ENCODE peak calls at places on chromosome X, in five cellular contexts. One of them, this sample, is unnamed.

GRCh38 chrX:109856974-109857373 is 123.9 kb upstream of the ACSL4 start:
- DNase-seq in HepG2: peak
- DNase-seq in transverse colon: no peak
- DNase-seq in endothelial cell of umbilical vein: peak
- DNase-seq in HCT116: no peak
- DNase-seq in this sample: no peak

GRCh38 chrX:42484233-42484632 is 293.7 kb downstream of the PPP1R2C start:
- DNase-seq in HepG2: no peak
- DNase-seq in transverse colon: no peak
- DNase-seq in endothelial cell of umbilical vein: no peak
- DNase-seq in HCT116: no peak
- DNase-seq in this sample: no peak

GRCh38 chrX:118038614-118039365 is 77.8 kb downstream of the KLHL13 start:
- DNase-seq in HepG2: no peak
- DNase-seq in transverse colon: no peak
- DNase-seq in endothelial cell of umbilical vein: no peak
- DNase-seq in HCT116: no peak
- DNase-seq in this sample: no peak

GRCh38 chrX:81229208-81229607 is 27.3 kb downstream of the SH3BGRL start:
- DNase-seq in HepG2: no peak
- DNase-seq in transverse colon: no peak
- DNase-seq in endothelial cell of umbilical vein: no peak
- DNase-seq in HCT116: no peak
- DNase-seq in this sample: no peak

GRCh38 chrX:18291006-18291545 is 63.4 kb downstream of the SCML2 start:
- DNase-seq in HepG2: no peak
- DNase-seq in transverse colon: no peak
- DNase-seq in endothelial cell of umbilical vein: no peak
- DNase-seq in HCT116: no peak
- DNase-seq in this sample: no peak

GRCh38 chrX:36898301-36898700 is 109.9 kb upstream of the FAM47C start:
- DNase-seq in HepG2: peak
- DNase-seq in transverse colon: no peak
- DNase-seq in endothelial cell of umbilical vein: peak
- DNase-seq in HCT116: no peak
- DNase-seq in this sample: no peak

GRCh38 chrX:54807524-54808108 is at the start of gene MAGED2:
- DNase-seq in HepG2: no peak
- DNase-seq in transverse colon: peak
- DNase-seq in endothelial cell of umbilical vein: peak
- DNase-seq in HCT116: no peak
- DNase-seq in this sample: peak

GRCh38 chrX:13341491-13342101 is 21.7 kb upstream of the ATXN3L start:
- DNase-seq in HepG2: no peak
- DNase-seq in transverse colon: no peak
- DNase-seq in endothelial cell of umbilical vein: peak
- DNase-seq in HCT116: no peak
- DNase-seq in this sample: no peak

GRCh38 chrX:84144991-84145390 is 43.0 kb downstream of the RPS6KA6 start:
- DNase-seq in HepG2: no peak
- DNase-seq in transverse colon: no peak
- DNase-seq in endothelial cell of umbilical vein: no peak
- DNase-seq in HCT116: no peak
- DNase-seq in this sample: no peak

GRCh38 chrX:119790977-119791436 is 423 bp downstream of the RPL39 start:
- DNase-seq in HepG2: peak
- DNase-seq in transverse colon: peak
- DNase-seq in endothelial cell of umbilical vein: peak
- DNase-seq in HCT116: no peak
- DNase-seq in this sample: no peak

GRCh38 chrX:53974529-53974928 is 69.7 kb downstream of the PHF8 start:
- DNase-seq in HepG2: no peak
- DNase-seq in transverse colon: no peak
- DNase-seq in endothelial cell of umbilical vein: no peak
- DNase-seq in HCT116: no peak
- DNase-seq in this sample: no peak

GRCh38 chrX:77434949-77435348 is 12.2 kb upstream of the FGF16 start:
- DNase-seq in HepG2: no peak
- DNase-seq in transverse colon: no peak
- DNase-seq in endothelial cell of umbilical vein: no peak
- DNase-seq in HCT116: no peak
- DNase-seq in this sample: no peak

GRCh38 chrX:19194285-19195242 is 72.3 kb upstream of the ADGRG2 start:
- DNase-seq in HepG2: no peak
- DNase-seq in transverse colon: no peak
- DNase-seq in endothelial cell of umbilical vein: no peak
- DNase-seq in HCT116: no peak
- DNase-seq in this sample: no peak

GRCh38 chrX:130719399-130719798 is 183.6 kb downstream of the ENOX2 start:
- DNase-seq in HepG2: no peak
- DNase-seq in transverse colon: no peak
- DNase-seq in endothelial cell of umbilical vein: no peak
- DNase-seq in HCT116: no peak
- DNase-seq in this sample: no peak

GRCh38 chrX:143635915-143636314 is at the start of gene SLITRK4:
- DNase-seq in HepG2: no peak
- DNase-seq in transverse colon: no peak
- DNase-seq in endothelial cell of umbilical vein: no peak
- DNase-seq in HCT116: no peak
- DNase-seq in this sample: no peak

GRCh38 chrX:9131066-9131465 is 97.1 kb upstream of the FAM9B start:
- DNase-seq in HepG2: no peak
- DNase-seq in transverse colon: no peak
- DNase-seq in endothelial cell of umbilical vein: no peak
- DNase-seq in HCT116: no peak
- DNase-seq in this sample: no peak

GRCh38 chrX:17635231-17635630 is 102.1 kb upstream of the SCML1 start:
- DNase-seq in HepG2: no peak
- DNase-seq in transverse colon: peak
- DNase-seq in endothelial cell of umbilical vein: no peak
- DNase-seq in HCT116: no peak
- DNase-seq in this sample: no peak

GRCh38 chrX:12988797-12989196 is 13.9 kb downstream of the TMSB4X start:
- DNase-seq in HepG2: peak
- DNase-seq in transverse colon: no peak
- DNase-seq in endothelial cell of umbilical vein: peak
- DNase-seq in HCT116: peak
- DNase-seq in this sample: no peak

GRCh38 chrX:8988456-8988855 is 45.5 kb downstream of the FAM9B start:
- DNase-seq in HepG2: peak
- DNase-seq in transverse colon: no peak
- DNase-seq in endothelial cell of umbilical vein: no peak
- DNase-seq in HCT116: no peak
- DNase-seq in this sample: peak

GRCh38 chrX:64867217-64867616 is 109.0 kb downstream of the ZC4H2 start:
- DNase-seq in HepG2: no peak
- DNase-seq in transverse colon: no peak
- DNase-seq in endothelial cell of umbilical vein: no peak
- DNase-seq in HCT116: no peak
- DNase-seq in this sample: no peak

GRCh38 chrX:73401591-73402266 is 45.1 kb upstream of the CDX4 start:
- DNase-seq in HepG2: no peak
- DNase-seq in transverse colon: no peak
- DNase-seq in endothelial cell of umbilical vein: no peak
- DNase-seq in HCT116: no peak
- DNase-seq in this sample: no peak

GRCh38 chrX:150568320-150569154 is at the start of gene MTM1:
- DNase-seq in HepG2: peak
- DNase-seq in transverse colon: peak
- DNase-seq in endothelial cell of umbilical vein: peak
- DNase-seq in HCT116: peak
- DNase-seq in this sample: peak

GRCh38 chrX:11349661-11350337 is 56.6 kb downstream of the AMELX start:
- DNase-seq in HepG2: no peak
- DNase-seq in transverse colon: no peak
- DNase-seq in endothelial cell of umbilical vein: no peak
- DNase-seq in HCT116: no peak
- DNase-seq in this sample: no peak

GRCh38 chrX:56618250-56618649 is 54.8 kb downstream of the UBQLN2 start:
- DNase-seq in HepG2: no peak
- DNase-seq in transverse colon: no peak
- DNase-seq in endothelial cell of umbilical vein: no peak
- DNase-seq in HCT116: no peak
- DNase-seq in this sample: no peak

GRCh38 chrX:16882188-16882587 is 12.0 kb upstream of the RBBP7 start:
- DNase-seq in HepG2: no peak
- DNase-seq in transverse colon: peak
- DNase-seq in endothelial cell of umbilical vein: peak
- DNase-seq in HCT116: no peak
- DNase-seq in this sample: peak

GRCh38 chrX:53681661-53682060 is 4.9 kb downstream of the HUWE1 start:
- DNase-seq in HepG2: no peak
- DNase-seq in transverse colon: no peak
- DNase-seq in endothelial cell of umbilical vein: no peak
- DNase-seq in HCT116: no peak
- DNase-seq in this sample: no peak

GRCh38 chrX:43703211-43703791 is 47.2 kb downstream of the MAOA start:
- DNase-seq in HepG2: peak
- DNase-seq in transverse colon: no peak
- DNase-seq in endothelial cell of umbilical vein: peak
- DNase-seq in HCT116: no peak
- DNase-seq in this sample: no peak

GRCh38 chrX:56783996-56784620 is 55.1 kb downstream of the NBDY start:
- DNase-seq in HepG2: no peak
- DNase-seq in transverse colon: no peak
- DNase-seq in endothelial cell of umbilical vein: no peak
- DNase-seq in HCT116: no peak
- DNase-seq in this sample: peak

DNA sequence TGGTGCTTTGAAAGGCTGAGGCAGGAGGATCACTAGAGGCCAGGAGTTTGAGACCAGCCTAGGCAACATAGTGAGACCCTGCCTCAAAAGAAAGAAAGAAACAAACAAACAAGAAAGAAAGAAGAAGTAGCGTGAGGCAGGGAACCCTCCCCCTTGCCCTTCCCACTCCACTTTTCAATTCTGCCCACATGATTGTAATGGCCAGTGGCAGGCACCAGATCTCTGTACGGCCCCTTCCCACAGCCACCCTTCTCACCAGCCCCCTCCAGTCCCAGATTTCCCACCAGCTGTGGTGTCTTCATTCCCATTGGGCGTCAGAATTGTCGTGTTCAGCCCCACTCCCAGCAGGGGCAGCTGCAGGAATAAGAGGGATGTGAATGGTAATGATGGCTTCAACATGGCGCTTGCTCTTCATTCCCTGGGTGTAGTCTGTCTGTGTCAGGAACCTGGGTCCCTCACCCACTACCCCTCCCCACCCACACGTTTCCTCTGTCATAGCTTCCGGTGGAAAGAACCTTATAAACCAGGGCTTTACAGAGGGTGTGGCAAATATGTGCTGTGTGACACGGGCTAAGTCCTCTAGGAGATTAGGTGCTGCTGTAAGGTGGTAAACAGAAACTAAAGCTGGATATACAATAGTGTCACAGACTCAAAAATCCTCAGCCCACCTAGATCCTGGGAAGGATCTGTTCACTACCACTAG is at the start of gene IL2RG:
- DNase-seq in HepG2: no peak
- DNase-seq in transverse colon: peak
- DNase-seq in endothelial cell of umbilical vein: no peak
- DNase-seq in HCT116: no peak
- DNase-seq in this sample: peak
- TF ChIP-seq POLR2AphosphoS5 in HepG2: no peak
- TF ChIP-seq POLR2AphosphoS5 in transverse colon: peak
- TF ChIP-seq POLR2AphosphoS5 in endothelial cell of umbilical vein: no peak
- TF ChIP-seq POLR2AphosphoS5 in HCT116: no peak
- TF ChIP-seq POLR2AphosphoS5 in this sample: peak

DNA sequence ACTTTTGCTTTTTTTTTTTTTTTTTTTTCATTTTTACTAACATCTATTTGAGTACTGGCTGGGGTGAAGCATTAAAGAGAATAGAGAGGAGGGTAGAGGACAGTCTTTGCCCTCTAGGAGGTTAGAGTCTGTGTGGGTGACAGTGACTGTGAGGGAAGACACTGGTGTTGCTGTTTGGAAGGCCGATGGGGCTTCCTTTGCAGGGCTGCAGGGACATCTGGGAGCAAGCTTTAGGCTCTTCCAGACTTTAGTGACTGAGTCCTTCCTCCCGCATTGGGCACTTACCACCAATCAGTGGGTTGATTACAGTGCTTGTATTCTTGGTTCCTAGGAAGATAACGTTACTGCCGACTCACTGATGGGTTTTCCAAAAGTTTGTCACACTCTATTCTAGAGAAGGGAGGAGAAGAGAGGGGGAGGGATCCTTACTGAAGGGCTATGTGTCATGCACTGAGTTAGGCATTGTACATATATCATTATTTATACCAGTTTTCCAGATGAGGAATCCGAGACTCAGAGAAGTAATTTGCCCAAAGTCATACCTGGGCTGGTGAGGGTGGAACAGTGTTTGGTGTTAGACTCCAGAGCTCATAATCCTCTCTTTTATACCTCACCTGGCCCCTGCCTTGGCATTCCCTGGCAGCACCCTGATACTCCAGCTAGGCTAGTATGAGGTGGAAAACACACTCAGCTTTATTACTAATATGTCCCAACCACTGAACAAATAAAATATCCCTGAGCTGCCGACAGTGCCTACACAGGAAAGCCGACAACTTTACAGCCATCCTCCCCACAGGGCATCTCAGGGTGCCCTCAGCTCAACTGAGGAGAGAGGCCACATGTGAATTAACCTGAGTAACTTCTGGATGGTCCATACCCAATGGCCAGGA is 3.8 kb downstream of the CHST7 start:
- DNase-seq in HepG2: no peak
- DNase-seq in transverse colon: no peak
- DNase-seq in endothelial cell of umbilical vein: no peak
- DNase-seq in HCT116: no peak
- DNase-seq in this sample: no peak
- H3K4me3 ChIP-seq in HepG2: no peak
- H3K4me3 ChIP-seq in transverse colon: no peak
- H3K4me3 ChIP-seq in endothelial cell of umbilical vein: no peak
- H3K4me3 ChIP-seq in HCT116: no peak
- H3K4me3 ChIP-seq in this sample: peak

GRCh38 chrX:21839334-21840198 is at the start of gene MBTPS2:
- DNase-seq in HepG2: peak
- DNase-seq in transverse colon: peak
- DNase-seq in endothelial cell of umbilical vein: peak
- DNase-seq in HCT116: peak
- DNase-seq in this sample: peak
- TF ChIP-seq CTCF in HepG2: peak
- TF ChIP-seq CTCF in transverse colon: peak
- TF ChIP-seq CTCF in endothelial cell of umbilical vein: no peak
- TF ChIP-seq CTCF in HCT116: peak
- TF ChIP-seq CTCF in this sample: no peak

DNA sequence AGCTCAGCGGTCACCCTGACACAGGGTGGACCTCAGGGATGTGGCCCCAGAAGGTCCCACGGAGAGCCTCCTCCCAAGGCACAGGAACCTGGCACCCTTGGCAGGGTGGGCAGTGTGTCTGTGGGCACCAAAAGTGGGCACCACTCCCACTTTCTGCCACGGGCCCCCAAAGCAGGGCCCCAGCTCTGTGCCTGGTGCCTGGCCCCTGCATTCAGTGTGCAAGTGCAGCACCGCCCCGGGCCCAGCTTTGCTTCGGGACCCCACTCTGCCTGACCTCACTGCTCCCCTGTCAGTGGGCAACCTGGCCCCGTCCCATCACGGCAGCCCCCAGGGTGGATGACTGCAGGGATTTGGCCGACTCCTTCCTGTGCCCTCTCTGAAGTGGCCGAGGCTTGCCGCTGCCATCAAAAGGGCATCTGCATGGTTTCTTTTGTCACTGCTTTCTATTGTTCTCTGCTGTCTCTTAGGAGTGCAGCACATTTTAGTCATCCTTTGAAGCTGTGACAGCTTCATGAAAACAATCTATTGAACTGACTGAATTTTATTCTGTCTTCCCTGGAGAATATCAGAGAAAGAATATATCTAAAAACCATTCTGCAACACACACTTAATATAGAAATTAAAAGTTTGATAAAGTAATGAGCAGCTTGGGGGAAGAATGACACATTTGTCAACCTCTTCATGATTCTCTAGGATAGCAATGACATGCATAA is 302.4 kb downstream of the FAM47B start:
- DNase-seq in HepG2: no peak
- DNase-seq in transverse colon: no peak
- DNase-seq in endothelial cell of umbilical vein: no peak
- DNase-seq in HCT116: no peak
- DNase-seq in this sample: no peak
- TF ChIP-seq POLR2AphosphoS5 in HepG2: no peak
- TF ChIP-seq POLR2AphosphoS5 in transverse colon: no peak
- TF ChIP-seq POLR2AphosphoS5 in endothelial cell of umbilical vein: no peak
- TF ChIP-seq POLR2AphosphoS5 in HCT116: no peak
- TF ChIP-seq POLR2AphosphoS5 in this sample: no peak